ENCODE peak calls at places on chromosomes 1 and 21, in eight cellular contexts. Q is HL-60, O is Panc1, Z is K562, B is transverse colon, V is stomach, E is H1, W is GM12891. U is an unnamed sample.

GRCh38 chr1:113975211-113975895 is 3.9 kb upstream of the OLFML3 start:
- DNase-seq in E (no peak), O (no peak), W (no peak), B (no peak), V (no peak), Z (no peak), Q (peak), U (no peak)

GRCh38 chr1:92701147-92701546 is 83.8 kb downstream of the EVI5 start:
- DNase-seq in Z (no peak), E (no peak), W (no peak), B (no peak), V (no peak), Q (no peak), O (no peak), U (no peak)

GRCh38 chr1:158150512-158150911 is 30.2 kb upstream of the CD1D start:
- DNase-seq in O (no peak), B (no peak), W (no peak), Q (no peak), E (no peak), V (no peak), Z (no peak), U (no peak)

GRCh38 chr1:46587072-46587471 is 17.0 kb downstream of the MKNK1 start:
- DNase-seq in E (no peak), Q (peak), O (no peak), V (no peak), W (no peak), B (peak), Z (no peak), U (peak)

GRCh38 chr1:39970274-39970673 is 15.3 kb downstream of the MFSD2A start:
- DNase-seq in E (no peak), B (peak), Q (no peak), O (no peak), W (no peak), Z (no peak), V (no peak), U (no peak)

GRCh38 chr1:35873243-35873642 is 9.8 kb upstream of the AGO1 start:
- DNase-seq in O (no peak), E (no peak), B (no peak), W (no peak), V (no peak), Q (no peak), Z (no peak), U (no peak)

GRCh38 chr1:154478639-154479038 is 23.4 kb upstream of the TDRD10 start:
- DNase-seq in Q (peak), V (no peak), Z (no peak), E (no peak), B (peak), W (no peak), O (no peak), U (no peak)

GRCh38 chr1:193143285-193143684 is 21.5 kb downstream of the CDC73 start:
- DNase-seq in E (no peak), V (no peak), B (no peak), Q (no peak), Z (no peak), O (no peak), W (no peak), U (no peak)

GRCh38 chr1:233654667-233655432 is 40.9 kb downstream of the KCNK1 start:
- DNase-seq in B (peak), Q (no peak), V (peak), E (no peak), O (no peak), Z (no peak), W (no peak), U (no peak)

GRCh38 chr1:10308001-10308400 is 90.9 kb upstream of the PGD start:
- DNase-seq in V (no peak), Z (no peak), E (no peak), W (no peak), Q (no peak), B (no peak), O (no peak), U (no peak)

GRCh38 chr1:3370856-3371703 is 83.4 kb upstream of the ARHGEF16 start:
- DNase-seq in Q (no peak), B (no peak), E (no peak), Z (no peak), W (no peak), V (no peak), O (no peak), U (no peak)

GRCh38 chr1:3368059-3368458 is 86.4 kb upstream of the ARHGEF16 start:
- DNase-seq in V (no peak), Z (no peak), B (no peak), Q (no peak), E (no peak), W (no peak), O (no peak), U (no peak)

GRCh38 chr1:3367376-3367775 is 87.1 kb upstream of the ARHGEF16 start:
- DNase-seq in B (no peak), V (no peak), Q (no peak), O (no peak), E (no peak), W (no peak), Z (no peak), U (no peak)

GRCh38 chr1:3368711-3369436 is 85.6 kb upstream of the ARHGEF16 start:
- DNase-seq in Z (no peak), V (no peak), B (no peak), W (no peak), O (no peak), Q (no peak), E (no peak), U (no peak)

GRCh38 chr1:3369437-3370076 is 84.9 kb upstream of the ARHGEF16 start:
- DNase-seq in Q (no peak), B (no peak), Z (no peak), E (no peak), V (peak), O (no peak), W (no peak), U (no peak)
- TF ChIP-seq POLR2AphosphoS5 in Q (no peak), B (no peak), Z (no peak), E (no peak), V (no peak), O (no peak), W (no peak), U (no peak)

DNA sequence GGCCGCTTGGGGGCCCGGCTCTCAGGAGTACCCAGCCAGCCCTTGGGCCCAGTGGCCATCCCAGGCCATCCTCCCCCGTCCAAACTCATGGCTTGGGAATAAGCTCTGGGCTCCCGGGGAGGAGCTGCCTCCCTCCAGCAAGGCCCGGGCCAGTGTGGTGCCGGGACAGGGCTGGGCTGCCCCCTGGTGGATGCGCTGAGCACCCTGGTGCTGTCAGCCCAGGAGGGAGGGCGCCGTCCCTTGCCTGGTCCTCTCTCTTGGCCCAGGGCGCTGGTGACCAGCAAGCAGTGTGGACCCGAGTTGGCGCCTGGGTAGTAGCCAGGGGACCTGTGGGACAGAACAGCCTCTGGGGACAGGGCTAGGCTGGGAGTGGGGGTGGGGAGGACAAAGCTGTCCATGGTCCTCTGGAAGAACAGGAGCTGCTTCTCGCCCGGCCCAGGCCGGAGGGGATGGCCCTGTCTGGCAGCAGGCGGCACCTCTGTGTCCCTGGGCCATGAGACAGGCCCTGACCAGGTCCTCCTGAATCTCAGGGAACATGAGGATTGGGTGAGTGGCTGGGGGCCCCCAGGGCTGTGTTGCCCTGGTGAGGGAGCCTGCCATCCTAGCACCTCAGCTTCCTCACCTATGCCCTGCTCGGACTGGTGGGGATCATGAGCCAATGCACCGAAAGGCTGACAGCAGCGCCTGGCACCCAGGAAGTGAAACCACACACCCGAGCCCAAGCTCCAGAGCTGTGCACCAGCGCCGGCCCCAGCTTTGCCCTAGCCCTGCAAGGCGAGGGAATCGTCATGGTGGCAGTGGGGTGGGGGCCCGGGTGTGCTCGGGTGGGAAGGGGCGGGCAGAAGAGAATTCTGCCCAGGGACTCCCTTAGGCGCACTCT is 9.4 kb downstream of the MORN1 start:
- DNase-seq in Q (peak), W (peak), E (peak), O (peak), Z (peak), V (peak), B (peak), U (peak)
- TF ChIP-seq POLR2AphosphoS5 in Q (no peak), W (no peak), E (no peak), O (no peak), Z (no peak), V (peak), B (peak), U (peak)

DNA sequence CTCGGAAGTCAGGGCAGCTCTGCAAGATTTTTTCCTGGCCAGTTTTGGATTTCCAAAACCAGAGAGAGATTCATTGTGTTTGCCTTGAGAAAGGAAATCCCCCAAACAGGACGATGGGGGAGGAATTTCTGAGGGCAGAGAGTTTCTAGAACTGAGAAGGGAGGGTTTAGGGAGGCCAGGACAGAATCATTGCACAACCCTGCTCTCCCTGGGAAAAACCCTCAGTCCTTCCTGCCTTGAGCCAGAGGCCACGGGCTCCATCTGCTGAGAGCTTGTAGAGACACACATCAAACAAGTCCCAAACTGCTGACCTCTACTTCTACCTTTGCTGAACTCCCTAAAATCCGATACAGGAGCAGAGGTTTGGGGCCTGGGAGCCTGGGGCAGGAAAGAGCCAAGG is 99.7 kb downstream of the NMNAT2 start:
- DNase-seq in Z (no peak), O (peak), W (no peak), B (peak), E (no peak), V (peak), Q (peak), U (no peak)
- TF ChIP-seq POLR2AphosphoS5 in Z (no peak), O (no peak), W (no peak), B (no peak), E (no peak), V (peak), Q (no peak), U (no peak)

DNA sequence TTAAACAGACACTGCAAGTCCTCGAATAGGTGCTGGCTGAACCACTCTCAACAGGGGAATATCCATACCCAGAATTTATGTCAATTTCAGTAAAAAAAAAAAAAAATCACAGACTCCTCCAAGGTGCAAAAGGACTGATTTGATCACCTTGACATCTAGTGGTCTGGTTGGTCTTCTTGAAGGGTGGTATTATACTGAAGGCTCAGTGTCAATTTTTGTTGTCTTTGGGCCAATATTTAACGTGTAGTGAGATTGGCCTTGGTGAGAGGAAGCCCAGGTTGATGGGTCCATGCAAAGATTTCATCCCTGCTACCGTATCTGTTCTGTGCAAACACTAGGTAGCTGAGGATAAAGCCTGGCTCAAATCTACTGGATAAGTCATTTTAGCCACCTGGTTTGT is 4.0 kb upstream of the GBP5 start:
- DNase-seq in O (no peak), Q (no peak), Z (no peak), B (no peak), E (no peak), W (no peak), V (no peak), U (no peak)
- TF ChIP-seq POLR2AphosphoS5 in O (no peak), Q (no peak), Z (no peak), B (no peak), E (no peak), W (no peak), V (no peak), U (no peak)

GRCh38 chr21:28773036-28773435 is 219.6 kb downstream of the LTN1 start:
- DNase-seq in Z (no peak), W (no peak), B (no peak), V (no peak), E (no peak), Q (no peak), O (no peak), U (no peak)

GRCh38 chr21:28768753-28769152 is 223.9 kb downstream of the LTN1 start:
- DNase-seq in E (no peak), W (no peak), V (no peak), Q (no peak), O (no peak), B (no peak), Z (no peak), U (no peak)

GRCh38 chr21:28769683-28770082 is 223.0 kb downstream of the LTN1 start:
- DNase-seq in E (no peak), W (no peak), Q (no peak), B (no peak), V (no peak), O (no peak), Z (no peak), U (no peak)

GRCh38 chr21:28771790-28772501 is 220.7 kb downstream of the LTN1 start:
- DNase-seq in E (no peak), V (no peak), B (no peak), Q (no peak), O (no peak), W (no peak), Z (no peak), U (no peak)

DNA sequence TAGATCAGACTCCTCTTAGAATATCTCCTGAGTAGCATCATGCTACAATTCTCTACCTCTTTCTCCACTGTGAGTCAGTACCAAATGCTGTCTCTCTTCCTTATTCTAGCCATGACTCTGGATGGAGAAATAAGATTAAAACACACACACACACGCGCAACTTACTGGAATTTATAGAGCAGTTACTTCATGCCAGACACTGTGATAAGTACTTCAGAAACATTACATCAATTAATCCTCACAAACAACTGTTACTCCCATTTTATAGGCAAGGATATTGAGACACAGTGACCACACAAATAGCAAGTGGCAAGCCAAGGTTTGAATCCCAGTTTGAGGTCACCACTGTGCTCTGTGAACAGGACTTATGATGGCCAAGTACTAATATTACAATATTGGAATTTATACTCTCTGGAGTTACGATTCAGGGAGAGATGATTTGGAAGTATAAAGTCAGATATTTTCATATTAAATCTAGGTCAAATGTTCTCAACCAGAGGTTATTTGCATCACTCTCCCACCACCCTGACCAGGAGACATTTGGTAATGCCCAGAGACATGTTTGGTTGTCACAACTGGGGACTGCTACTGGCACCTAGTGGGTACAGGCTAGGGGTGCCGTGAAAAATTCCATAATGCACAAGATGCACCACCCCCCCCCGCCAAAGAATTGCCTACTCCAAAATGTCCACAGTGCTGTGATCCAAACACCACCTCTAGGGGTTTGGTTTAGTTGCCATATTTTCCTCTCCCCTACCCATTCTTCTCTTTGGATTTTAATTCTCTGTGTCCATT is 221.6 kb downstream of the LTN1 start:
- DNase-seq in B (no peak), Q (no peak), Z (no peak), E (no peak), V (no peak), O (no peak), W (no peak), U (no peak)
- TF ChIP-seq POLR2AphosphoS5 in B (peak), Q (no peak), Z (no peak), E (no peak), V (no peak), O (no peak), W (no peak), U (no peak)

DNA sequence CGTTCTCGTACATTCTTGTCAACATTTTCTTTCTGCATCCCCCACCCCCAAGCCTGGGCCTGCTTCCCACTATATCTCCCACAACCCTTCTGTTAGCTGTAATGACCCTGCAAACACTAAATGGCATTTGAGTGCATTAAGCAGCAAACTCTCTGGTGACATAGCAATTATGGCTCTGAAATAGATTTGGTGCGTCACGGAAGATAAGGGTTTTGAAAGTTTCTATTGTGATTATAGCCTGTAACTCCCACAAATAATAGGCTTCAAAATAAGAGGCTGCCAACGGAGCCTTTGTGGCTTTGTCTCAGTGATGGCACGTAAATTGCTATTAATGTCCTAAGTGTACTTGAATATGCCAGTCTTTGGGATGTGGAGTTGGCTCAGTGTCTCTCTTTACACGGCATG is 277.6 kb downstream of the PBX1 start:
- DNase-seq in B (no peak), Z (no peak), W (no peak), Q (no peak), V (no peak), E (no peak), O (no peak), U (no peak)
- TF ChIP-seq POLR2AphosphoS5 in B (no peak), Z (no peak), W (no peak), Q (no peak), V (no peak), E (no peak), O (no peak), U (no peak)

DNA sequence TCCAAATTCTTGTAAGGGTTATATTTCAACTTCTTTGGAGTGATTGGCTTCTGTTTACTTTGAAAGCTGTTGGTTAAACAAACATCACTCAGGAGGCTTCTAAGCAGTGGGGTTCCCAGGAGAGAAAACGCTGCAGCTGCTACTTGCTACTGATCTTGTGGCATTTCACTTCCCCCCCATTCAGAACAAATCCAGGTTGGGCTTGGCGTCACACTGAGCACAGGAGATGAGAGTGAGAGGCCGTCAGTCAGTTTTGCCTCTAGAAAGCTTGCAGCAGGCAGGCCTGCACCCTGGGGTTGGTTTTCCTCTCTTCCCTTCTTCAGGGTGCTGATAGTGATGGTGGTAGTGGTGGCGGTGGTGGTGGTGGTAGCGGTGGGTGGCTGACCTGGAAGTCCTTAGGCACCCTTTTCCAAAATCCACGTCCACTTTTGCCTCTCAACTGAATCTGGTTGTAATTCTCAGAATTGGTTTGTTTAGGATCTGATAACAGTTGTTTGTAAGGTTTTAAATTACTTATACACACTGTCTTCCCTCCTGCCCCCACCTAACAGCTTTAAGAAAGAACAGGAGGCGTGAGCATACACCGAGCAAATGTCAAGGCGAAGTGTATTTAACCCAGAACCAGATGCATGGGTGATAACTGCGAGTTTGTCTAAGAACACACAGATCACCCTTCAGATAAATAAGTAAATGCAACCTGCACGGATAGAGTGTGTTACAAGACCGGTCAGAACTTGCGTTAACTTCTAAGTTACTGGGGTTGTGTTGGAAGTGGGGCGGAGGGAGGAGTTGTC is 3.2 kb upstream of the PROX1 start:
- DNase-seq in Z (no peak), W (no peak), E (no peak), V (no peak), Q (no peak), B (no peak), O (no peak), U (no peak)
- TF ChIP-seq POLR2AphosphoS5 in Z (no peak), W (no peak), E (no peak), V (no peak), Q (no peak), B (no peak), O (no peak), U (no peak)

DNA sequence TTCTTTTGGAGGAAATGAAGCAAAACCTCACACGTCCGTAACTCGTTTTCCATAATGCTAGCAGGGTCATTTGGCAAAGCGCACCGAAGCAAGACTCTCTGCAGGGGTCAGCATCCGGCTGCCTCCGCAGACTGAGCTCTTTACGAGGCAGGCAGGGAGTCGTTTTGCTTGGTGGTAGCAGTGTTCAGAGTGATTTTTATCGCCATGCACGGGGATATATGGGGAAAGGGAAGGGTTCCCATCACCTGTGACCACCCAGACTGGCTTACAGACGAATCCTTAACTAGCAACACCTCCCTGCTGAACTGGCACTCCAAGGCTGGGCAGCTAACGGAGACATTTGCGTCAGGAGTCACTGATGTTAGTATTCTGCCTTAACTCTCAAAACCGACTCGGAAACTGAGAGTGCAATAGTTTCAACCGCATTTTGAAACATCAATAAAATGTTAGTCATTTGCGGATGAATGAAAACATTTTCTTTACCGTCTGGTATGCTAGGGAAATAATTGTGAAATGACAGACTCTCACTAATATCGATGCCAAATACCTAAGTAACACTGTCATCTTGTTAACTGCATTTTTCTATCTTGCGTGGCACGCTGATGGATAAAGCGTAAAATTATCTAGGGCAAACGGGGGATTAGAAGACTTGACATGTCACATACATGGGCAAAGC is 2.2 kb upstream of the NEGR1 start:
- DNase-seq in Q (peak), Z (no peak), V (no peak), O (peak), W (no peak), B (peak), E (no peak), U (peak)
- TF ChIP-seq POLR2AphosphoS5 in Q (no peak), Z (no peak), V (no peak), O (no peak), W (no peak), B (peak), E (no peak), U (no peak)

U was measured in spleen.